ENCODE peak calls at places on chromosome 17, in eight cellular contexts. One of them, this sample, is unnamed.

GRCh38 chr17:68290955-68291835 is at the start of the genes ARSG and SLC16A6:
- DNase-seq in SJCRH30: peak; percentile 74
- DNase-seq in lung: peak; percentile 57
- DNase-seq in NCI-H1092 treated with DMSO at 0.1 percent for 48 hours: peak; percentile 70
- DNase-seq in OCI-LY7: peak; percentile 96
- DNase-seq in ELR: peak; percentile 78
- DNase-seq in stimulated activated CD4-positive, alpha-beta T cell treated with anti-CD3 and anti-CD28 coated beads, Interleukin-1b, Interleukin-23, amount 100 ng/mL, for 48 hours: peak; percentile 83
- DNase-seq in activated T-helper 9 cell treated with anti-CD3 and anti-CD28 coated beads, Interleukin-2, amount 50 U/mL, for 16 hours: peak; percentile 77
- DNase-seq in this sample: peak; percentile 85

GRCh38 chr17:17494499-17495447 is 1.4 kb downstream of the RASD1 start:
- DNase-seq in NCI-H1092 treated with DMSO at 0.1 percent for 48 hours: peak; percentile 36
- DNase-seq in SJCRH30: no peak
- DNase-seq in activated T-helper 9 cell treated with anti-CD3 and anti-CD28 coated beads, Interleukin-2, amount 50 U/mL, for 16 hours: no peak
- DNase-seq in lung: peak; percentile 44
- DNase-seq in OCI-LY7: no peak
- DNase-seq in ELR: peak; percentile 59
- DNase-seq in stimulated activated CD4-positive, alpha-beta T cell treated with anti-CD3 and anti-CD28 coated beads, Interleukin-1b, Interleukin-23, amount 100 ng/mL, for 48 hours: no peak
- DNase-seq in this sample: peak; percentile 91

GRCh38 chr17:49197346-49197998 is 12.9 kb downstream of the GNGT2 start:
- DNase-seq in OCI-LY7: no peak
- DNase-seq in NCI-H1092 treated with DMSO at 0.1 percent for 48 hours: no peak
- DNase-seq in stimulated activated CD4-positive, alpha-beta T cell treated with anti-CD3 and anti-CD28 coated beads, Interleukin-1b, Interleukin-23, amount 100 ng/mL, for 48 hours: no peak
- DNase-seq in ELR: peak; percentile 43
- DNase-seq in lung: no peak
- DNase-seq in SJCRH30: no peak
- DNase-seq in activated T-helper 9 cell treated with anti-CD3 and anti-CD28 coated beads, Interleukin-2, amount 50 U/mL, for 16 hours: no peak
- DNase-seq in this sample: no peak

GRCh38 chr17:2995362-2995761 is 68.0 kb downstream of the OR1D5 start:
- DNase-seq in activated T-helper 9 cell treated with anti-CD3 and anti-CD28 coated beads, Interleukin-2, amount 50 U/mL, for 16 hours: no peak
- DNase-seq in NCI-H1092 treated with DMSO at 0.1 percent for 48 hours: no peak
- DNase-seq in lung: no peak
- DNase-seq in SJCRH30: no peak
- DNase-seq in OCI-LY7: no peak
- DNase-seq in ELR: no peak
- DNase-seq in stimulated activated CD4-positive, alpha-beta T cell treated with anti-CD3 and anti-CD28 coated beads, Interleukin-1b, Interleukin-23, amount 100 ng/mL, for 48 hours: no peak
- DNase-seq in this sample: no peak

GRCh38 chr17:45270828-45271418 is 9.0 kb upstream of the SPATA32 start:
- DNase-seq in lung: no peak
- DNase-seq in activated T-helper 9 cell treated with anti-CD3 and anti-CD28 coated beads, Interleukin-2, amount 50 U/mL, for 16 hours: peak; percentile 37
- DNase-seq in NCI-H1092 treated with DMSO at 0.1 percent for 48 hours: no peak
- DNase-seq in SJCRH30: no peak
- DNase-seq in OCI-LY7: peak; percentile 46
- DNase-seq in ELR: peak; percentile 47
- DNase-seq in stimulated activated CD4-positive, alpha-beta T cell treated with anti-CD3 and anti-CD28 coated beads, Interleukin-1b, Interleukin-23, amount 100 ng/mL, for 48 hours: peak; percentile 56
- DNase-seq in this sample: no peak

GRCh38 chr17:16470302-16470701 is 21.7 kb downstream of the LRRC75A start:
- DNase-seq in OCI-LY7: no peak
- DNase-seq in activated T-helper 9 cell treated with anti-CD3 and anti-CD28 coated beads, Interleukin-2, amount 50 U/mL, for 16 hours: no peak
- DNase-seq in lung: no peak
- DNase-seq in SJCRH30: no peak
- DNase-seq in NCI-H1092 treated with DMSO at 0.1 percent for 48 hours: peak; percentile 31
- DNase-seq in ELR: no peak
- DNase-seq in stimulated activated CD4-positive, alpha-beta T cell treated with anti-CD3 and anti-CD28 coated beads, Interleukin-1b, Interleukin-23, amount 100 ng/mL, for 48 hours: no peak
- DNase-seq in this sample: peak; percentile 57

GRCh38 chr17:83136931-83137330 is 57.5 kb downstream of the METRNL start:
- DNase-seq in NCI-H1092 treated with DMSO at 0.1 percent for 48 hours: no peak
- DNase-seq in lung: no peak
- DNase-seq in stimulated activated CD4-positive, alpha-beta T cell treated with anti-CD3 and anti-CD28 coated beads, Interleukin-1b, Interleukin-23, amount 100 ng/mL, for 48 hours: no peak
- DNase-seq in OCI-LY7: no peak
- DNase-seq in ELR: no peak
- DNase-seq in activated T-helper 9 cell treated with anti-CD3 and anti-CD28 coated beads, Interleukin-2, amount 50 U/mL, for 16 hours: no peak
- DNase-seq in SJCRH30: peak; percentile 2
- DNase-seq in this sample: no peak

GRCh38 chr17:6449307-6449706 is 5.1 kb downstream of the PIMREG start:
- DNase-seq in OCI-LY7: no peak
- DNase-seq in NCI-H1092 treated with DMSO at 0.1 percent for 48 hours: no peak
- DNase-seq in lung: no peak
- DNase-seq in ELR: no peak
- DNase-seq in activated T-helper 9 cell treated with anti-CD3 and anti-CD28 coated beads, Interleukin-2, amount 50 U/mL, for 16 hours: no peak
- DNase-seq in stimulated activated CD4-positive, alpha-beta T cell treated with anti-CD3 and anti-CD28 coated beads, Interleukin-1b, Interleukin-23, amount 100 ng/mL, for 48 hours: no peak
- DNase-seq in SJCRH30: no peak
- DNase-seq in this sample: no peak

GRCh38 chr17:63932008-63932561 is at the start of gene CD79B:
- DNase-seq in SJCRH30: no peak
- DNase-seq in lung: no peak
- DNase-seq in NCI-H1092 treated with DMSO at 0.1 percent for 48 hours: no peak
- DNase-seq in OCI-LY7: peak; percentile 93
- DNase-seq in activated T-helper 9 cell treated with anti-CD3 and anti-CD28 coated beads, Interleukin-2, amount 50 U/mL, for 16 hours: no peak
- DNase-seq in ELR: no peak
- DNase-seq in stimulated activated CD4-positive, alpha-beta T cell treated with anti-CD3 and anti-CD28 coated beads, Interleukin-1b, Interleukin-23, amount 100 ng/mL, for 48 hours: peak; percentile 35
- DNase-seq in this sample: no peak

GRCh38 chr17:43822566-43823190 is 10.3 kb downstream of the MPP3 start:
- DNase-seq in SJCRH30: no peak
- DNase-seq in OCI-LY7: no peak
- DNase-seq in activated T-helper 9 cell treated with anti-CD3 and anti-CD28 coated beads, Interleukin-2, amount 50 U/mL, for 16 hours: no peak
- DNase-seq in ELR: no peak
- DNase-seq in lung: no peak
- DNase-seq in NCI-H1092 treated with DMSO at 0.1 percent for 48 hours: no peak
- DNase-seq in stimulated activated CD4-positive, alpha-beta T cell treated with anti-CD3 and anti-CD28 coated beads, Interleukin-1b, Interleukin-23, amount 100 ng/mL, for 48 hours: no peak
- DNase-seq in this sample: no peak

GRCh38 chr17:4735825-4736651 is 3.6 kb upstream of the ZMYND15 start:
- DNase-seq in lung: peak; percentile 51
- DNase-seq in OCI-LY7: no peak
- DNase-seq in stimulated activated CD4-positive, alpha-beta T cell treated with anti-CD3 and anti-CD28 coated beads, Interleukin-1b, Interleukin-23, amount 100 ng/mL, for 48 hours: no peak
- DNase-seq in NCI-H1092 treated with DMSO at 0.1 percent for 48 hours: no peak
- DNase-seq in activated T-helper 9 cell treated with anti-CD3 and anti-CD28 coated beads, Interleukin-2, amount 50 U/mL, for 16 hours: no peak
- DNase-seq in SJCRH30: no peak
- DNase-seq in ELR: no peak
- DNase-seq in this sample: no peak

GRCh38 chr17:3687949-3688614 is 7.9 kb downstream of the P2RX5 start:
- DNase-seq in SJCRH30: no peak
- DNase-seq in OCI-LY7: peak; percentile 71
- DNase-seq in ELR: no peak
- DNase-seq in stimulated activated CD4-positive, alpha-beta T cell treated with anti-CD3 and anti-CD28 coated beads, Interleukin-1b, Interleukin-23, amount 100 ng/mL, for 48 hours: no peak
- DNase-seq in lung: no peak
- DNase-seq in NCI-H1092 treated with DMSO at 0.1 percent for 48 hours: no peak
- DNase-seq in activated T-helper 9 cell treated with anti-CD3 and anti-CD28 coated beads, Interleukin-2, amount 50 U/mL, for 16 hours: no peak
- DNase-seq in this sample: peak; percentile 54

GRCh38 chr17:71168083-71168741 is 952.6 kb upstream of the SOX9 start:
- DNase-seq in SJCRH30: no peak
- DNase-seq in activated T-helper 9 cell treated with anti-CD3 and anti-CD28 coated beads, Interleukin-2, amount 50 U/mL, for 16 hours: no peak
- DNase-seq in stimulated activated CD4-positive, alpha-beta T cell treated with anti-CD3 and anti-CD28 coated beads, Interleukin-1b, Interleukin-23, amount 100 ng/mL, for 48 hours: no peak
- DNase-seq in ELR: no peak
- DNase-seq in lung: no peak
- DNase-seq in NCI-H1092 treated with DMSO at 0.1 percent for 48 hours: no peak
- DNase-seq in OCI-LY7: no peak
- DNase-seq in this sample: peak; percentile 25

GRCh38 chr17:59425085-59425901 is 93.8 kb downstream of the YPEL2 start:
- DNase-seq in lung: no peak
- DNase-seq in ELR: peak; percentile 74
- DNase-seq in activated T-helper 9 cell treated with anti-CD3 and anti-CD28 coated beads, Interleukin-2, amount 50 U/mL, for 16 hours: no peak
- DNase-seq in stimulated activated CD4-positive, alpha-beta T cell treated with anti-CD3 and anti-CD28 coated beads, Interleukin-1b, Interleukin-23, amount 100 ng/mL, for 48 hours: no peak
- DNase-seq in NCI-H1092 treated with DMSO at 0.1 percent for 48 hours: no peak
- DNase-seq in SJCRH30: no peak
- DNase-seq in OCI-LY7: no peak
- DNase-seq in this sample: peak; percentile 79

GRCh38 chr17:34318474-34318873 is 761 bp upstream of the CCL8 start:
- DNase-seq in SJCRH30: peak; percentile 18
- DNase-seq in stimulated activated CD4-positive, alpha-beta T cell treated with anti-CD3 and anti-CD28 coated beads, Interleukin-1b, Interleukin-23, amount 100 ng/mL, for 48 hours: no peak
- DNase-seq in NCI-H1092 treated with DMSO at 0.1 percent for 48 hours: no peak
- DNase-seq in ELR: peak; percentile 3
- DNase-seq in lung: no peak
- DNase-seq in OCI-LY7: peak; percentile 49
- DNase-seq in activated T-helper 9 cell treated with anti-CD3 and anti-CD28 coated beads, Interleukin-2, amount 50 U/mL, for 16 hours: no peak
- DNase-seq in this sample: no peak

GRCh38 chr17:2904135-2904534 is 107.9 kb downstream of the RAP1GAP2 start:
- DNase-seq in OCI-LY7: no peak
- DNase-seq in SJCRH30: no peak
- DNase-seq in activated T-helper 9 cell treated with anti-CD3 and anti-CD28 coated beads, Interleukin-2, amount 50 U/mL, for 16 hours: no peak
- DNase-seq in NCI-H1092 treated with DMSO at 0.1 percent for 48 hours: peak; percentile 5
- DNase-seq in lung: no peak
- DNase-seq in ELR: no peak
- DNase-seq in stimulated activated CD4-positive, alpha-beta T cell treated with anti-CD3 and anti-CD28 coated beads, Interleukin-1b, Interleukin-23, amount 100 ng/mL, for 48 hours: no peak
- DNase-seq in this sample: peak; percentile 78

GRCh38 chr17:29677139-29677834 is 54.6 kb upstream of the CORO6 start:
- DNase-seq in OCI-LY7: no peak
- DNase-seq in activated T-helper 9 cell treated with anti-CD3 and anti-CD28 coated beads, Interleukin-2, amount 50 U/mL, for 16 hours: no peak
- DNase-seq in NCI-H1092 treated with DMSO at 0.1 percent for 48 hours: no peak
- DNase-seq in lung: no peak
- DNase-seq in SJCRH30: no peak
- DNase-seq in stimulated activated CD4-positive, alpha-beta T cell treated with anti-CD3 and anti-CD28 coated beads, Interleukin-1b, Interleukin-23, amount 100 ng/mL, for 48 hours: no peak
- DNase-seq in ELR: no peak
- DNase-seq in this sample: no peak

GRCh38 chr17:8162997-8163977 is 539 bp upstream of the VAMP2 start:
- DNase-seq in ELR: peak; percentile 28
- DNase-seq in NCI-H1092 treated with DMSO at 0.1 percent for 48 hours: peak; percentile 39
- DNase-seq in activated T-helper 9 cell treated with anti-CD3 and anti-CD28 coated beads, Interleukin-2, amount 50 U/mL, for 16 hours: no peak
- DNase-seq in stimulated activated CD4-positive, alpha-beta T cell treated with anti-CD3 and anti-CD28 coated beads, Interleukin-1b, Interleukin-23, amount 100 ng/mL, for 48 hours: no peak
- DNase-seq in SJCRH30: peak; percentile 22
- DNase-seq in lung: no peak
- DNase-seq in OCI-LY7: no peak
- DNase-seq in this sample: peak; percentile 72

GRCh38 chr17:72143245-72143644 is 22.4 kb downstream of the SOX9 start:
- DNase-seq in OCI-LY7: no peak
- DNase-seq in SJCRH30: no peak
- DNase-seq in lung: no peak
- DNase-seq in ELR: no peak
- DNase-seq in stimulated activated CD4-positive, alpha-beta T cell treated with anti-CD3 and anti-CD28 coated beads, Interleukin-1b, Interleukin-23, amount 100 ng/mL, for 48 hours: no peak
- DNase-seq in activated T-helper 9 cell treated with anti-CD3 and anti-CD28 coated beads, Interleukin-2, amount 50 U/mL, for 16 hours: no peak
- DNase-seq in NCI-H1092 treated with DMSO at 0.1 percent for 48 hours: peak; percentile 14
- DNase-seq in this sample: no peak

GRCh38 chr17:77424585-77425344 is 284.0 kb downstream of the SEC14L1 start:
- DNase-seq in ELR: peak; percentile 86
- DNase-seq in OCI-LY7: peak; percentile 45
- DNase-seq in stimulated activated CD4-positive, alpha-beta T cell treated with anti-CD3 and anti-CD28 coated beads, Interleukin-1b, Interleukin-23, amount 100 ng/mL, for 48 hours: no peak
- DNase-seq in lung: peak; percentile 77
- DNase-seq in activated T-helper 9 cell treated with anti-CD3 and anti-CD28 coated beads, Interleukin-2, amount 50 U/mL, for 16 hours: no peak
- DNase-seq in NCI-H1092 treated with DMSO at 0.1 percent for 48 hours: peak; percentile 16
- DNase-seq in SJCRH30: peak; percentile 99
- DNase-seq in this sample: no peak

GRCh38 chr17:80763293-80763867 is 218.7 kb downstream of the RPTOR start:
- DNase-seq in SJCRH30: no peak
- DNase-seq in activated T-helper 9 cell treated with anti-CD3 and anti-CD28 coated beads, Interleukin-2, amount 50 U/mL, for 16 hours: no peak
- DNase-seq in NCI-H1092 treated with DMSO at 0.1 percent for 48 hours: peak; percentile 13
- DNase-seq in OCI-LY7: no peak
- DNase-seq in stimulated activated CD4-positive, alpha-beta T cell treated with anti-CD3 and anti-CD28 coated beads, Interleukin-1b, Interleukin-23, amount 100 ng/mL, for 48 hours: no peak
- DNase-seq in ELR: no peak
- DNase-seq in lung: no peak
- DNase-seq in this sample: no peak

GRCh38 chr17:65191805-65192740 is 54.9 kb downstream of the RGS9 start:
- DNase-seq in OCI-LY7: no peak
- DNase-seq in ELR: peak; percentile 91
- DNase-seq in lung: no peak
- DNase-seq in NCI-H1092 treated with DMSO at 0.1 percent for 48 hours: no peak
- DNase-seq in stimulated activated CD4-positive, alpha-beta T cell treated with anti-CD3 and anti-CD28 coated beads, Interleukin-1b, Interleukin-23, amount 100 ng/mL, for 48 hours: peak; percentile 18
- DNase-seq in activated T-helper 9 cell treated with anti-CD3 and anti-CD28 coated beads, Interleukin-2, amount 50 U/mL, for 16 hours: no peak
- DNase-seq in SJCRH30: no peak
- DNase-seq in this sample: no peak

GRCh38 chr17:7219812-7220592 is at the start of the genes ACADVL and DLG4:
- DNase-seq in OCI-LY7: peak; percentile 81
- DNase-seq in stimulated activated CD4-positive, alpha-beta T cell treated with anti-CD3 and anti-CD28 coated beads, Interleukin-1b, Interleukin-23, amount 100 ng/mL, for 48 hours: peak; percentile 85
- DNase-seq in lung: peak; percentile 91
- DNase-seq in ELR: peak; percentile 94
- DNase-seq in NCI-H1092 treated with DMSO at 0.1 percent for 48 hours: peak; percentile 12
- DNase-seq in activated T-helper 9 cell treated with anti-CD3 and anti-CD28 coated beads, Interleukin-2, amount 50 U/mL, for 16 hours: peak; percentile 71
- DNase-seq in SJCRH30: peak; percentile 82
- DNase-seq in this sample: peak; percentile 92

GRCh38 chr17:46167826-46168569 is 25.2 kb downstream of the KANSL1 start:
- DNase-seq in lung: no peak
- DNase-seq in SJCRH30: no peak
- DNase-seq in stimulated activated CD4-positive, alpha-beta T cell treated with anti-CD3 and anti-CD28 coated beads, Interleukin-1b, Interleukin-23, amount 100 ng/mL, for 48 hours: no peak
- DNase-seq in OCI-LY7: no peak
- DNase-seq in activated T-helper 9 cell treated with anti-CD3 and anti-CD28 coated beads, Interleukin-2, amount 50 U/mL, for 16 hours: no peak
- DNase-seq in NCI-H1092 treated with DMSO at 0.1 percent for 48 hours: no peak
- DNase-seq in ELR: peak; percentile 64
- DNase-seq in this sample: no peak

GRCh38 chr17:19354123-19354522 is 8.4 kb downstream of the B9D1 start:
- DNase-seq in OCI-LY7: no peak
- DNase-seq in lung: no peak
- DNase-seq in ELR: peak; percentile 92
- DNase-seq in NCI-H1092 treated with DMSO at 0.1 percent for 48 hours: no peak
- DNase-seq in activated T-helper 9 cell treated with anti-CD3 and anti-CD28 coated beads, Interleukin-2, amount 50 U/mL, for 16 hours: no peak
- DNase-seq in SJCRH30: peak; percentile 76
- DNase-seq in stimulated activated CD4-positive, alpha-beta T cell treated with anti-CD3 and anti-CD28 coated beads, Interleukin-1b, Interleukin-23, amount 100 ng/mL, for 48 hours: no peak
- DNase-seq in this sample: no peak

GRCh38 chr17:81018044-81018802 is 16.7 kb upstream of the BAIAP2 start:
- DNase-seq in stimulated activated CD4-positive, alpha-beta T cell treated with anti-CD3 and anti-CD28 coated beads, Interleukin-1b, Interleukin-23, amount 100 ng/mL, for 48 hours: no peak
- DNase-seq in lung: no peak
- DNase-seq in NCI-H1092 treated with DMSO at 0.1 percent for 48 hours: peak; percentile 82
- DNase-seq in ELR: peak; percentile 56
- DNase-seq in OCI-LY7: no peak
- DNase-seq in activated T-helper 9 cell treated with anti-CD3 and anti-CD28 coated beads, Interleukin-2, amount 50 U/mL, for 16 hours: no peak
- DNase-seq in SJCRH30: peak; percentile 85
- DNase-seq in this sample: peak; percentile 82

GRCh38 chr17:10737168-10737622 is 7.4 kb upstream of the TMEM220 start:
- DNase-seq in OCI-LY7: no peak
- DNase-seq in NCI-H1092 treated with DMSO at 0.1 percent for 48 hours: peak; percentile 39
- DNase-seq in stimulated activated CD4-positive, alpha-beta T cell treated with anti-CD3 and anti-CD28 coated beads, Interleukin-1b, Interleukin-23, amount 100 ng/mL, for 48 hours: peak; percentile 10
- DNase-seq in lung: peak; percentile 81
- DNase-seq in ELR: peak; percentile 66
- DNase-seq in SJCRH30: peak; percentile 35
- DNase-seq in activated T-helper 9 cell treated with anti-CD3 and anti-CD28 coated beads, Interleukin-2, amount 50 U/mL, for 16 hours: no peak
- DNase-seq in this sample: peak; percentile 74

GRCh38 chr17:56597495-56597990 is 4.0 kb downstream of the NOG start:
- DNase-seq in NCI-H1092 treated with DMSO at 0.1 percent for 48 hours: no peak
- DNase-seq in lung: no peak
- DNase-seq in SJCRH30: peak; percentile 94
- DNase-seq in OCI-LY7: no peak
- DNase-seq in stimulated activated CD4-positive, alpha-beta T cell treated with anti-CD3 and anti-CD28 coated beads, Interleukin-1b, Interleukin-23, amount 100 ng/mL, for 48 hours: no peak
- DNase-seq in activated T-helper 9 cell treated with anti-CD3 and anti-CD28 coated beads, Interleukin-2, amount 50 U/mL, for 16 hours: no peak
- DNase-seq in ELR: peak; percentile 60
- DNase-seq in this sample: peak; percentile 64

GRCh38 chr17:82678265-82678891 is 20.1 kb downstream of the RAB40B start:
- DNase-seq in OCI-LY7: peak; percentile 86
- DNase-seq in activated T-helper 9 cell treated with anti-CD3 and anti-CD28 coated beads, Interleukin-2, amount 50 U/mL, for 16 hours: no peak
- DNase-seq in stimulated activated CD4-positive, alpha-beta T cell treated with anti-CD3 and anti-CD28 coated beads, Interleukin-1b, Interleukin-23, amount 100 ng/mL, for 48 hours: no peak
- DNase-seq in SJCRH30: no peak
- DNase-seq in NCI-H1092 treated with DMSO at 0.1 percent for 48 hours: peak; percentile 31
- DNase-seq in lung: no peak
- DNase-seq in ELR: no peak
- DNase-seq in this sample: no peak

GRCh38 chr17:145671-146541 is 8.5 kb downstream of the SCGB1C2 start:
- DNase-seq in stimulated activated CD4-positive, alpha-beta T cell treated with anti-CD3 and anti-CD28 coated beads, Interleukin-1b, Interleukin-23, amount 100 ng/mL, for 48 hours: no peak
- DNase-seq in SJCRH30: no peak
- DNase-seq in activated T-helper 9 cell treated with anti-CD3 and anti-CD28 coated beads, Interleukin-2, amount 50 U/mL, for 16 hours: no peak
- DNase-seq in lung: peak; percentile 26
- DNase-seq in OCI-LY7: no peak
- DNase-seq in NCI-H1092 treated with DMSO at 0.1 percent for 48 hours: no peak
- DNase-seq in ELR: no peak
- DNase-seq in this sample: no peak

GRCh38 chr17:68390888-68391545 is 66.3 kb downstream of the WIPI1 start:
- DNase-seq in OCI-LY7: no peak
- DNase-seq in activated T-helper 9 cell treated with anti-CD3 and anti-CD28 coated beads, Interleukin-2, amount 50 U/mL, for 16 hours: no peak
- DNase-seq in stimulated activated CD4-positive, alpha-beta T cell treated with anti-CD3 and anti-CD28 coated beads, Interleukin-1b, Interleukin-23, amount 100 ng/mL, for 48 hours: no peak
- DNase-seq in lung: no peak
- DNase-seq in ELR: no peak
- DNase-seq in SJCRH30: no peak
- DNase-seq in NCI-H1092 treated with DMSO at 0.1 percent for 48 hours: no peak
- DNase-seq in this sample: no peak

GRCh38 chr17:17411692-17412091 is 65.1 kb upstream of the MED9 start:
- DNase-seq in NCI-H1092 treated with DMSO at 0.1 percent for 48 hours: no peak
- DNase-seq in SJCRH30: no peak
- DNase-seq in activated T-helper 9 cell treated with anti-CD3 and anti-CD28 coated beads, Interleukin-2, amount 50 U/mL, for 16 hours: no peak
- DNase-seq in lung: no peak
- DNase-seq in ELR: peak; percentile 42
- DNase-seq in OCI-LY7: no peak
- DNase-seq in stimulated activated CD4-positive, alpha-beta T cell treated with anti-CD3 and anti-CD28 coated beads, Interleukin-1b, Interleukin-23, amount 100 ng/mL, for 48 hours: no peak
- DNase-seq in this sample: no peak

GRCh38 chr17:39400547-39401411 is 647 bp downstream of the FBXL20 start:
- DNase-seq in ELR: peak; percentile 26
- DNase-seq in NCI-H1092 treated with DMSO at 0.1 percent for 48 hours: no peak
- DNase-seq in lung: no peak
- DNase-seq in stimulated activated CD4-positive, alpha-beta T cell treated with anti-CD3 and anti-CD28 coated beads, Interleukin-1b, Interleukin-23, amount 100 ng/mL, for 48 hours: peak; percentile 4
- DNase-seq in SJCRH30: peak; percentile 6
- DNase-seq in OCI-LY7: no peak
- DNase-seq in activated T-helper 9 cell treated with anti-CD3 and anti-CD28 coated beads, Interleukin-2, amount 50 U/mL, for 16 hours: no peak
- DNase-seq in this sample: no peak

GRCh38 chr17:33091271-33091670 is 99.6 kb downstream of the SPACA3 start:
- DNase-seq in activated T-helper 9 cell treated with anti-CD3 and anti-CD28 coated beads, Interleukin-2, amount 50 U/mL, for 16 hours: no peak
- DNase-seq in OCI-LY7: no peak
- DNase-seq in NCI-H1092 treated with DMSO at 0.1 percent for 48 hours: no peak
- DNase-seq in stimulated activated CD4-positive, alpha-beta T cell treated with anti-CD3 and anti-CD28 coated beads, Interleukin-1b, Interleukin-23, amount 100 ng/mL, for 48 hours: no peak
- DNase-seq in SJCRH30: no peak
- DNase-seq in lung: no peak
- DNase-seq in ELR: no peak
- DNase-seq in this sample: no peak

This sample was measured in retina.